ENCODE peak calls at places on chromosomes 5 and 9, in four cellular contexts. H, N, F and I are unnamed samples. For H4K20me1, the result is how much of the 10 kb centered on the place peaks cover.

GRCh38 chr5:98106116-98107088 is 667.1 kb upstream of the RGMB start:
- DNase-seq in H (no peak), N (peak), F (no peak), I (no peak)

GRCh38 chr5:68334550-68334880 is 119.0 kb downstream of the PIK3R1 start:
- DNase-seq in H (no peak), N (no peak), F (no peak), I (no peak)

GRCh38 chr5:38845555-38846378 is at the start of gene OSMR:
- DNase-seq in H (no peak), N (peak), F (peak), I (peak)

GRCh38 chr9:123033864-123034598 is 564 bp downstream of the GPR21 start:
- DNase-seq in H (no peak), N (peak), F (no peak), I (no peak)

GRCh38 chr9:124356745-124357390 is 58.4 kb downstream of the PSMB7 start:
- DNase-seq in H (no peak), N (no peak), F (no peak), I (no peak)

GRCh38 chr9:13718086-13718485 is 438.6 kb upstream of the MPDZ start:
- DNase-seq in H (no peak), N (peak), F (peak), I (no peak)

GRCh38 chr5:133848306-133848924 is 120.0 kb downstream of the C5orf15 start:
- DNase-seq in H (no peak), N (peak), F (peak), I (no peak)

GRCh38 chr9:73782166-73782565 is 630.5 kb downstream of the ANXA1 start:
- DNase-seq in H (no peak), N (peak), F (no peak), I (no peak)

GRCh38 chr9:29332789-29333188 is 1759.5 kb upstream of the C9orf72 start:
- DNase-seq in H (no peak), N (peak), F (peak), I (no peak)

GRCh38 chr5:132294728-132295504 is 722 bp downstream of the SLC22A4 start:
- DNase-seq in H (no peak), N (peak), F (peak), I (peak)

GRCh38 chr5:170278611-170279500 is 18.7 kb downstream of the LCP2 start:
- DNase-seq in H (peak), N (no peak), F (no peak), I (peak)

GRCh38 chr5:109743770-109744212 is 54.1 kb downstream of the MAN2A1 start:
- DNase-seq in H (no peak), N (peak), F (peak), I (peak)

GRCh38 chr9:111955048-111955447 is 58.4 kb downstream of the UGCG start:
- DNase-seq in H (no peak), N (no peak), F (no peak), I (no peak)

GRCh38 chr5:67537439-67538342 is 341.1 kb upstream of the CD180 start:
- DNase-seq in H (no peak), N (no peak), F (peak), I (no peak)

GRCh38 chr5:9284781-9285307 is 261.0 kb downstream of the SEMA5A start:
- DNase-seq in H (no peak), N (no peak), F (no peak), I (no peak)

GRCh38 chr5:111229871-111230812 is 6.0 kb downstream of the CAMK4 start:
- DNase-seq in H (peak), N (peak), F (no peak), I (no peak)

GRCh38 chr5:128220841-128221240 is 137.3 kb downstream of the SLC12A2 start:
- DNase-seq in H (no peak), N (no peak), F (no peak), I (no peak)

GRCh38 chr5:179554981-179555380 is 4.6 kb downstream of the RUFY1 start:
- DNase-seq in H (no peak), N (no peak), F (no peak), I (no peak)

GRCh38 chr5:65820373-65820772 is 98.4 kb downstream of the NLN start:
- DNase-seq in H (no peak), N (no peak), F (no peak), I (no peak)

GRCh38 chr5:65078331-65078730 is 309.6 kb downstream of the CWC27 start:
- DNase-seq in H (no peak), N (peak), F (no peak), I (no peak)

GRCh38 chr5:142621227-142621626 is 64.7 kb downstream of the FGF1 start:
- DNase-seq in H (no peak), N (peak), F (peak), I (no peak)

GRCh38 chr9:16985559-16986348 is 115.3 kb upstream of the BNC2 start:
- DNase-seq in H (no peak), N (peak), F (no peak), I (no peak)

GRCh38 chr5:151245820-151246219 is 7.2 kb upstream of the GM2A start:
- DNase-seq in H (no peak), N (no peak), F (no peak), I (no peak)

GRCh38 chr5:151243564-151243963 is 9.4 kb upstream of the GM2A start:
- DNase-seq in H (no peak), N (no peak), F (no peak), I (no peak)

GRCh38 chr5:151240891-151241290 is 12.1 kb upstream of the GM2A start:
- DNase-seq in H (no peak), N (no peak), F (no peak), I (no peak)

GRCh38 chr5:151244210-151244609 is 8.8 kb upstream of the GM2A start:
- DNase-seq in H (no peak), N (no peak), F (no peak), I (no peak)

DNA sequence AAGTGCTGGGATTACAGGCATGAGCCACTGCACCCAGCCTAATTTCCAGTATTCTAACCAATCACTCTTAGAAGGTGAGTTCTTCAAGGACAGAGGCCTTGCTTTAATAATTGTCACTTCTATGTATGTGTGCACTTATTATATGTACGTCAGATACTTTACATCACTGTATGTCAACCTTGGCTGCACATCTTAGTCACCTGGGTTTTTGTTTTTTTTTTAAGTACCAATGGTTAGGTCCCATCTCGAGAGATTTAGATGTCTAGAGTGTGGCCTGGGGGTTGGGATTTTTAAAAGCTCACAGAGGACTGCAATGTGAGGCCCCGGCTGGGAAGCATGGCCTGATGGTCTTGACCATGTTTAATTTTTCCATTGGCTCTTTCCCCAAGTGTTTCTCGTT is 9.9 kb upstream of the GM2A start:
- DNase-seq in H (no peak), N (no peak), F (no peak), I (no peak)
- H4K20me1 ChIP-seq in H (under half), N (under half), F (under half), I (under half)

GRCh38 chr5:163504091-163504931 is 1.1 kb upstream of the MAT2B start:
- DNase-seq in H (peak), N (peak), F (peak), I (peak)
- H2AFZ ChIP-seq in H (peak), N (peak), F (peak), I (peak)

GRCh38 chr5:150522504-150523464 is 14.9 kb downstream of the NDST1 start:
- DNase-seq in H (peak), N (no peak), F (no peak), I (no peak)

GRCh38 chr5:150521939-150522503 is 14.1 kb downstream of the NDST1 start:
- DNase-seq in H (no peak), N (no peak), F (no peak), I (no peak)

GRCh38 chr5:150519978-150520377 is 12.0 kb downstream of the NDST1 start:
- DNase-seq in H (no peak), N (no peak), F (no peak), I (no peak)

GRCh38 chr5:150520747-150521521 is 13.0 kb downstream of the NDST1 start:
- DNase-seq in H (no peak), N (no peak), F (no peak), I (no peak)

DNA sequence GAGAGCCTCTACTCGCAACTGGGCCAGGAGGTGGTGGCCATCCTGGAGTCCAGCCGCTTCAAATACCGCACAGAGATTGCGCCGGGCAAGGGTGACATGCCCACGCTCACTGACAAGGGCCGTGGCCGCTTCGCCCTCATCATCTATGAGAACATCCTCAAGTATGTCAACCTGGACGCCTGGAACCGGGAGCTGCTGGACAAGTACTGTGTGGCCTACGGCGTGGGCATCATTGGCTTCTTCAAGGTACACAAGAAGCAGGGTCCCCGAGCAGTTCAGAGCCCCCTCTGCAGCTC is 13.5 kb downstream of the NDST1 start:
- DNase-seq in H (no peak), N (no peak), F (no peak), I (no peak)
- H4K20me1 ChIP-seq in H (under half), N (under half), F (under half), I (half or more)

DNA sequence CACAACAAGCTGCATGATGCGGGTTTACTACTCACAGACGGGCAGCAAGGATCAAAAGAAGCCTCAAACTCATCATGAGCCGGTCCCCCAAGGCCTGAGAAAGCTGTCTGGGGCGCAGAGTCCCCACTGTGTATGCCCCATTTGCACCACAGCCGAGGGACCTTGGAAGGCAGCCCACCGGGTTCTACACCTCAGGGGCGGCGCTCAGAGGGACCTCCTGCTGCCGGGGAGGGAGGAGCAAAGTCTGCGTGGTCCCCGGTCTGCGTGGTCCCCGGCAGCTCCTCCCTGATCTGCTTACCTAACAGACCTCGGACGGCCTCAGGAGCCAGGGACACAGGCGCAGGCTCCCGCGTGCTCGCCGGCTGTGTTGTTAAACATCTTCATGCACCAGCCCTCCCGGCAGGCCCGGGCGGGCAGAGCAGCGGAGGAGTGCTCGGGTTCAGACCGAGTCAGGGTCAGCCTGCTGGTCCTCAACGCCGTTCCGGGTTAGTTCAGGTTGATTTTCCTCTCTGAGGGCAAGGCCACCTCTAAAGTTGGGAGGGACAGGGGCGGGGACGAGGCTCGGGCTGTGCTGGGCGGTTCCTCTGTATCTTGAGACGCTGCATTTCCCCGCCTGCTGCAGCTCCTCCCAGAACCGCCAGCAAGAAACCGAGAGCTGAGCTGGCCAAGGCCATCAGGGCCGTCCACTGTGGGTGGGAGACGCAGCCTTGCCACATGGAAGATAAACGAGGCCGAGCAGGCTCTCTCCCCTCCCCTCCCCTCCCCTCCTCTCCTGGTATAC is 74.6 kb downstream of the MRPL36 start:
- DNase-seq in H (no peak), N (peak), F (no peak), I (peak)
- H2AFZ ChIP-seq in H (no peak), N (no peak), F (no peak), I (peak)

DNA sequence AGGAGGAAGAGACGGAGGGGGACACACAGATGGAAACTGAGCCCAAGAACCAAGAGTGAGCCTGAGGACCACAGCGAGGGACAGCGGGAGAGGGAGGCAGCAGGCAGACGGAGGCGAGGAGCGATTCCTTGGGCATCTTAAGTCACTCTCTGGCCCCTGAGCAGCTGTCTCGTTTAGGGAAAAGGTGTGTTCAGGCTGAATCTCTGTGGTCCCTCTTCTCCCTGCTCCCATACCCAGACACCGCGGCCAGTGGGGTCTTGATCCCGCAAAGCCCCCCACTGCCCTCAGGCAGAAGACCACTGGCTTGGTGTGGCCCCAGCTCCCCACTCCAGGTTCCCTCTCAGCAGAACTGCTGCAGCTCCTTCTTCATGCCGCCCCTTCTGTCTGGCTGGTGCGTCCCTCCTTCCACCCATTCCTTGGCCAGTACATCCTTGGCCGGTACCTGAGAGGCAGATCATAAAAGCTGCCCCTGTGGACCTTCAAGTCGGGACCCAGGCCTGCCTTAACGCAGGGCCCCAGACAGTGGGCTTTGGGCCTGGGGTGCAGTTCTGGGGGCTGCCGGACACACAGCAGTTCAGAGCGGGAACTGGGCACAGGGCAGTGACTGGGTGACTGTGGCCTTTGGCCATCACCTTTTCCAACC is 5.8 kb upstream of the RALGDS start:
- DNase-seq in H (no peak), N (peak), F (no peak), I (no peak)
- H4K20me1 ChIP-seq in H (under half), N (under half), F (under half), I (half or more)

GRCh38 chr9:87683751-87684626 is 41.9 kb upstream of the CTSL start:
- DNase-seq in H (no peak), N (no peak), F (no peak), I (no peak)

GRCh38 chr9:87686520-87687090 is 39.3 kb upstream of the CTSL start:
- DNase-seq in H (no peak), N (no peak), F (no peak), I (no peak)

GRCh38 chr9:87685871-87686519 is 39.9 kb upstream of the CTSL start:
- DNase-seq in H (no peak), N (peak), F (no peak), I (no peak)

GRCh38 chr9:87685431-87685830 is 40.5 kb upstream of the CTSL start:
- DNase-seq in H (no peak), N (peak), F (no peak), I (no peak)

GRCh38 chr9:87684627-87685204 is 41.2 kb upstream of the CTSL start:
- DNase-seq in H (no peak), N (peak), F (peak), I (peak)
- H2AFZ ChIP-seq in H (no peak), N (no peak), F (peak), I (no peak)

GRCh38 chr9:79644601-79645000 is 72.8 kb downstream of the TLE4 start:
- DNase-seq in H (no peak), N (peak), F (no peak), I (no peak)
- H4K20me1 ChIP-seq in H (under half), N (under half), F (under half), I (half or more)

GRCh38 chr5:126338516-126339153 is 84.6 kb upstream of the GRAMD2B start:
- DNase-seq in H (no peak), N (no peak), F (no peak), I (no peak)

GRCh38 chr5:126339215-126339805 is 83.9 kb upstream of the GRAMD2B start:
- DNase-seq in H (peak), N (peak), F (peak), I (peak)

GRCh38 chr5:126334755-126335154 is 88.5 kb upstream of the GRAMD2B start:
- DNase-seq in H (no peak), N (no peak), F (no peak), I (no peak)

DNA sequence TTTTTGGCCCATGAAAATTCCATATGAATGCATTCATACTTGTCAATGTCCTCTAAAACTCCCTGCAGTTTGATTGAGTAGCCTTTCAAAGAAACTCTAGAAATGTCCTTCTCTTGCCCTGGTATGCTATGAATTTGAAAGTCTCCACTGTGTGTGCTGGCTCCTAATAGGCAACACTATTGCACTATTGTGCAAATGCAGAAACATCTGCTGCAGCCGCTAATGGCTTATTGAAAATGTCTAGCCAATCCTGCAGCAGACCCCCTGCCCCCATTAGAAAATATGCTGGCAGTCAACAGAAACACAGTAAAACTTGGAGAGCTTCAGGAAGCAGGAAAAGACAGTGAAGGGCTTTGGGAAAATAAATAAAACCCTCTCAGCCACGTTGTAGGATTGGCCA is 87.3 kb upstream of the GRAMD2B start:
- DNase-seq in H (no peak), N (peak), F (no peak), I (no peak)
- H2AFZ ChIP-seq in H (no peak), N (no peak), F (no peak), I (no peak)

GRCh38 chr5:181231444-181231843 is 8.4 kb downstream of the TRIM41 start:
- DNase-seq in H (no peak), N (no peak), F (no peak), I (no peak)
- H4K20me1 ChIP-seq in H (under half), N (under half), F (under half), I (under half)

GRCh38 chr5:83077662-83078261 is 415 bp downstream of the XRCC4 start:
- DNase-seq in H (peak), N (peak), F (no peak), I (peak)

GRCh38 chr5:83071286-83071685 is 5.9 kb downstream of the TMEM167A start:
- DNase-seq in H (no peak), N (no peak), F (no peak), I (no peak)

GRCh38 chr5:83082750-83083149 is 5.4 kb downstream of the XRCC4 start:
- DNase-seq in H (no peak), N (no peak), F (no peak), I (no peak)

GRCh38 chr5:83072946-83073345 is 4.2 kb downstream of the TMEM167A start:
- DNase-seq in H (no peak), N (no peak), F (no peak), I (no peak)

GRCh38 chr5:83076742-83077661 is at the start of the genes TMEM167A and XRCC4:
- DNase-seq in H (peak), N (peak), F (peak), I (peak)
- H2AFZ ChIP-seq in H (peak), N (peak), F (peak), I (peak)